ENCODE peak calls at places on chromosomes 16 and 17, in ten cellular contexts. Z, K, J, I, O, B, S, M, A and U are unnamed samples.

GRCh38 chr17:19341641-19342610 is 20.6 kb downstream of the B9D1 start:
- DNase-seq in S (no peak), J (peak), O (no peak), B (no peak), M (no peak), A (peak), I (peak), Z (no peak), K (no peak), U (no peak)

GRCh38 chr17:5973410-5973809 is 96.8 kb upstream of the WSCD1 start:
- DNase-seq in S (no peak), I (no peak), M (no peak), O (no peak), B (no peak), Z (no peak), A (no peak), K (no peak), J (no peak), U (no peak)

GRCh38 chr16:88763502-88764053 is 21.4 kb downstream of the PIEZO1 start:
- DNase-seq in B (no peak), K (no peak), I (no peak), J (no peak), Z (no peak), A (no peak), O (no peak), M (no peak), S (no peak), U (no peak)

GRCh38 chr17:15342460-15342859 is 1.1 kb upstream of the TEKT3 start:
- DNase-seq in J (no peak), Z (no peak), K (no peak), A (no peak), B (no peak), O (peak), S (no peak), I (peak), M (no peak), U (no peak)

GRCh38 chr16:57537194-57537505 is 779 bp upstream of the CCDC102A start:
- DNase-seq in K (no peak), M (no peak), J (peak), B (no peak), S (no peak), I (no peak), O (no peak), Z (no peak), A (no peak), U (no peak)

GRCh38 chr17:81512984-81513668 is 527 bp upstream of the ACTG1 start:
- DNase-seq in O (peak), M (peak), S (peak), A (peak), Z (no peak), I (peak), K (peak), B (no peak), J (peak), U (peak)

GRCh38 chr16:62041401-62041800 is 5.2 kb upstream of the CDH8 start:
- DNase-seq in Z (peak), O (peak), J (no peak), S (no peak), I (no peak), A (no peak), B (no peak), M (no peak), K (no peak), U (no peak)

GRCh38 chr17:69443138-69443537 is 28.6 kb downstream of the MAP2K6 start:
- DNase-seq in I (no peak), M (no peak), O (no peak), B (no peak), Z (no peak), J (no peak), K (no peak), A (no peak), S (no peak), U (peak)

GRCh38 chr16:75494696-75495601 is at the start of gene CHST6:
- DNase-seq in I (no peak), A (no peak), B (no peak), J (no peak), M (no peak), Z (peak), K (peak), S (peak), O (no peak), U (peak)

GRCh38 chr17:39236981-39237441 is 11.3 kb upstream of the STAC2 start:
- DNase-seq in I (no peak), B (no peak), Z (no peak), A (no peak), K (no peak), S (no peak), M (no peak), O (no peak), J (no peak), U (no peak)

GRCh38 chr16:77960771-77961170 is 61.6 kb upstream of the CLEC3A start:
- DNase-seq in J (no peak), A (no peak), M (no peak), O (no peak), Z (no peak), I (no peak), K (no peak), S (no peak), B (no peak), U (no peak)

GRCh38 chr17:30074726-30075125 is 41.9 kb upstream of the NSRP1 start:
- DNase-seq in M (no peak), A (no peak), K (no peak), Z (no peak), I (peak), B (no peak), S (no peak), J (no peak), O (no peak), U (no peak)

GRCh38 chr16:12439443-12440232 is 364.0 kb downstream of the CPPED1 start:
- DNase-seq in O (peak), B (no peak), J (no peak), K (no peak), I (no peak), A (no peak), S (no peak), Z (no peak), M (no peak), U (no peak)

GRCh38 chr17:37779554-37779953 is 34.7 kb upstream of the HNF1B start:
- DNase-seq in K (no peak), O (peak), J (no peak), S (no peak), A (peak), I (peak), M (no peak), B (no peak), Z (no peak), U (no peak)

GRCh38 chr17:4101127-4101798 is 41.6 kb downstream of the ZZEF1 start:
- DNase-seq in I (peak), A (no peak), S (no peak), O (no peak), B (no peak), J (no peak), M (no peak), Z (no peak), K (no peak), U (no peak)

GRCh38 chr16:82653550-82654511 is 27.1 kb downstream of the CDH13 start:
- DNase-seq in A (peak), Z (peak), S (no peak), M (peak), O (peak), I (peak), B (no peak), J (no peak), K (no peak), U (no peak)

GRCh38 chr17:3704931-3705717 is 9.2 kb upstream of the P2RX5 start:
- DNase-seq in K (no peak), B (no peak), I (no peak), O (no peak), A (no peak), S (no peak), Z (no peak), J (no peak), M (no peak), U (no peak)

GRCh38 chr17:70172921-70173320 is 3.6 kb downstream of the KCNJ2 start:
- DNase-seq in K (no peak), Z (no peak), B (no peak), S (no peak), A (no peak), M (no peak), I (no peak), O (peak), J (no peak), U (no peak)

GRCh38 chr17:17834974-17835373 is 1.8 kb downstream of the SREBF1 start:
- DNase-seq in S (no peak), O (no peak), A (no peak), Z (no peak), I (no peak), J (no peak), B (no peak), M (no peak), K (no peak), U (no peak)